ENCODE peak calls at places on chromosomes 16 and 17, in ten cellular contexts. W, K, A, E, Q, O, R, I, Y and H are unnamed samples.

GRCh38 chr17:78620099-78620498 is 42.9 kb upstream of the DNAH17 start:
- DNase-seq in W (no peak), K (no peak), A (no peak), E (no peak), Q (no peak), O (no peak), R (no peak), I (no peak), Y (no peak), H (no peak)

GRCh38 chr17:28101919-28102318 is 59.4 kb downstream of the NLK start:
- DNase-seq in W (no peak), K (no peak), A (no peak), E (no peak), Q (no peak), O (no peak), R (no peak), I (no peak), Y (no peak), H (no peak)

GRCh38 chr16:5479925-5480324 is 382.3 kb upstream of the EEF2KMT start:
- DNase-seq in W (no peak), K (peak; percentile 45), A (no peak), E (no peak), Q (no peak), O (no peak), R (no peak), I (no peak), Y (no peak), H (no peak)

GRCh38 chr16:23504076-23504452 is 6.2 kb downstream of the GGA2 start:
- DNase-seq in W (no peak), K (no peak), A (peak; percentile 78), E (peak; percentile 65), Q (no peak), O (no peak), R (peak; percentile 80), I (peak; percentile 64), Y (no peak), H (peak; percentile 83)

GRCh38 chr17:45313419-45313771 is 3.4 kb downstream of the MAP3K14 start:
- DNase-seq in W (no peak), K (no peak), A (no peak), E (no peak), Q (no peak), O (no peak), R (no peak), I (peak; percentile 72), Y (no peak), H (no peak)

GRCh38 chr17:11278186-11278983 is 37.4 kb downstream of the SHISA6 start:
- DNase-seq in W (no peak), K (no peak), A (no peak), E (no peak), Q (no peak), O (no peak), R (no peak), I (no peak), Y (no peak), H (no peak)

GRCh38 chr17:41792835-41793748 is 6.6 kb upstream of the JUP start:
- DNase-seq in W (peak; percentile 75), K (peak; percentile 47), A (no peak), E (peak; percentile 90), Q (peak; percentile 69), O (peak; percentile 60), R (peak; percentile 92), I (no peak), Y (no peak), H (no peak)

GRCh38 chr17:27939489-27940465 is 46.6 kb upstream of the LYRM9 start:
- DNase-seq in W (no peak), K (no peak), A (no peak), E (no peak), Q (no peak), O (no peak), R (no peak), I (peak; percentile 48), Y (no peak), H (no peak)

GRCh38 chr17:45975640-45976295 is 23.3 kb upstream of the STH start:
- DNase-seq in W (no peak), K (no peak), A (no peak), E (no peak), Q (no peak), O (no peak), R (no peak), I (no peak), Y (no peak), H (no peak)

GRCh38 chr17:35609831-35610230 is 22.7 kb downstream of the AP2B1 start:
- DNase-seq in W (no peak), K (no peak), A (no peak), E (no peak), Q (no peak), O (no peak), R (no peak), I (no peak), Y (no peak), H (no peak)

GRCh38 chr17:36183811-36184765 is 7.7 kb upstream of the TBC1D3B start:
- DNase-seq in W (no peak), K (no peak), A (no peak), E (no peak), Q (no peak), O (no peak), R (no peak), I (no peak), Y (no peak), H (no peak)

GRCh38 chr17:75809631-75810111 is 25.1 kb downstream of the UNK start:
- DNase-seq in W (no peak), K (no peak), A (no peak), E (no peak), Q (no peak), O (no peak), R (no peak), I (no peak), Y (no peak), H (no peak)

GRCh38 chr17:75808905-75809621 is 24.5 kb downstream of the UNK start:
- DNase-seq in W (peak; percentile 77), K (no peak), A (peak; percentile 85), E (peak; percentile 83), Q (no peak), O (no peak), R (peak; percentile 77), I (peak; percentile 55), Y (no peak), H (peak; percentile 81)

GRCh38 chr17:75807861-75808260 is 23.3 kb downstream of the UNK start:
- DNase-seq in W (no peak), K (no peak), A (peak; percentile 15), E (no peak), Q (peak; percentile 23), O (no peak), R (no peak), I (no peak), Y (no peak), H (no peak)

GRCh38 chr17:75806822-75807500 is 22.4 kb downstream of the UNK start:
- DNase-seq in W (no peak), K (no peak), A (no peak), E (no peak), Q (peak; percentile 24), O (no peak), R (no peak), I (no peak), Y (no peak), H (no peak)

DNA sequence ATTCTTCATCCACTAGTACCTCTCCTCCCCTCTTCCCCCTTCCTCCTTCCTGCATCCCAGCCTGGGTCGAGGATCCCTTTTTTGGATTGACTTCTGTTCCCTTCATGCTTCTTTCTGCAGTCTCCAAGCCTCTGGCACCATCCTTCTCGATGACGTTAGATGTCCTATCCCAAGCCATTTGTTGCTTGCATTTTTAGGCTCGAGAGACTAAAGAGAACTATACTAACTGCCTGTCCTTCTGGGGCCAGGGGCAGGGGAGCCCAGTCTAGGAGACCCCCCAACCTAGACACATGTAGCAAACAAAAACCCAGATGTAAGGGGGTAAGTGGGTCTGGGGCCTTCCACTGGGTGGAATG is 23.9 kb downstream of the UNK start:
- DNase-seq in W (no peak), K (no peak), A (peak; percentile 28), E (no peak), Q (peak; percentile 7), O (no peak), R (no peak), I (no peak), Y (no peak), H (no peak)
- H3K4me3 ChIP-seq in W (no peak overlapping the region), K (no peak overlapping the region), A (no peak overlapping the region), E (no peak overlapping the region), Q (no peak overlapping the region), O (no peak overlapping the region), R (no peak overlapping the region), I (no peak overlapping the region), Y (no peak overlapping the region), H (no peak overlapping the region)

DNA sequence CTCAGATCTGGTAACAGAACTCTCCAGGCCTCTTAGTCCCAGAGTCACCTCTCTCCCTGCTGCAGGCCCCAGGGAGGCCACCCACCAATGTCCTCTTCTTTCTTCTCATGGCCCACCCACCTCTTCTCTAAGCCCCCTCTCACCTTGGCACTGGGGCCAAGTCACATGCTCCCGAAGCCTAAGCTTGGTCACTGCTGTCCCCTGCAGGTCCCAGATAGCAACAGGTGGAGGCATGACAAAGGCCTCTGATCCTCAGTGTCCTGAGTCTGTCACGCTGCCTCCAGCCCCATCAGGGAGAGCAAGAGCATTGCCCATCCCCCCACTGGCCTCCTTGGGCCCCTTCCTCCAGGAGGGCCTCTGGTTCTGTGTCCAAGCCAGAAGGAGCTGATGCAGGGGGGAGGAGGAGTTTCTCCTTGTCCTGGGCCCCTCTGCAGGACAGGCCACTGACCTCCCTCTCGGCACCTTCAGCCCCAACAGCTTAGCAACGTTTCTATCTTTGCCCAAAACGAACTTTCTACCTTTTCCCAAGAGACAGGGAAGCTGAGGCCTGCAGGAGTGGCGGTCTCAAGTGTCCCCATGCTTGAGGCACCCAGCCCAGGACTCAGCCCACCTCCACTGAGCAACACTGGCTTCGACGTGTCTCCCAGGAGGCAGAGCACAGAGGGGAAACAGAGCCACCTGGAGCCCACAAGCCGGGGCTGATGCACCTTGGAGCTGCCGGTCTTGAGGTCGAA is 8.6 kb downstream of the P2RX1 start:
- DNase-seq in W (no peak), K (no peak), A (no peak), E (no peak), Q (no peak), O (no peak), R (no peak), I (no peak), Y (no peak), H (no peak)
- TF ChIP-seq CTCF in W (peak; percentile 26), K (peak; percentile 53), A (no peak), E (no peak), Q (no peak), O (peak; percentile 45), R (no peak), I (peak; percentile 28), Y (no peak), H (peak; percentile 33)

DNA sequence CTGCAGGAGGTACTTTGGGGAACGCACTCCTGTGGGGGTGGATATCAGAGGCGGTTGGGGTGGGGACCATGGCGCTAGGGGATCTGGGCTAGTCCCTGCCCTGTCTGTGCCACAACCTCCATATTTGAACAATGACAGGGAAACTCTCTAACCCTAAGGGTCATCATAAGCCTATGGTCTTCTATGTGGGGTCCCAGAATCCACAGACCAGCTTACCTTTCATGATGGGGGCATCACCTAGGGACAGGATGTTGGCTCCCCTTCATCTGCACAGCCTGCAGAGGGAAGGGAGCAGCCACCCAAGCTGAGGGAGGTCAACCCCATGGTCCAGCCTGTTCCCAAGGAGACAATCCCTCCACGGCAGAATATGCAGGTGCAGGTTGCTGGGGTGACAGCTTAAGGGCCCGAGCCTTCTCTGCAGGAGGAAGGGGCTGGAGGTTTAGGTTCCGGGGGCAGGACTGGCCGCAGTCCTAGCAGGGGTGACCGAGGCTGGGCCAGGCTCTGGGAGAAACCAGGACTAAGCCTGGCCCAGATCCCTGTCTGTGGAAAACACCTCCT is 1.7 kb downstream of the ORAI3 start:
- DNase-seq in W (no peak), K (no peak), A (no peak), E (no peak), Q (no peak), O (no peak), R (no peak), I (no peak), Y (no peak), H (no peak)
- H3K4me3 ChIP-seq in W (peak overlapping the region; percentile 100), K (peak overlapping the region; percentile 92), A (no peak overlapping the region), E (peak overlapping the region; percentile 83), Q (no peak overlapping the region), O (peak overlapping the region; percentile 65), R (peak overlapping the region; percentile 95), I (peak overlapping the region; percentile 71), Y (peak overlapping the region; percentile 94), H (peak overlapping the region; percentile 70)

GRCh38 chr17:37358830-37359681 is 16.7 kb upstream of the C17orf78 start:
- DNase-seq in W (peak; percentile 94), K (peak; percentile 98), A (peak; percentile 85), E (peak; percentile 98), Q (peak; percentile 98), O (peak; percentile 95), R (peak; percentile 98), I (peak; percentile 98), Y (peak; percentile 96), H (peak; percentile 96)
- TF ChIP-seq CTCF in W (peak; percentile 34), K (no peak), A (no peak), E (peak; percentile 5), Q (no peak), O (peak; percentile 35), R (no peak), I (peak; percentile 24), Y (no peak), H (no peak)